ENCODE peak calls at places on chromosomes 16 and 17, in four cellular contexts. I is thoracic aorta; L is CD8-positive, alpha-beta memory T cell; W is GM23338. V is an unnamed sample.
A peak's percentile ranks its signal among the peaks of the same experiment; 100 is the strongest.

GRCh38 chr17:50151937-50152547 is 1.6 kb upstream of the PPP1R9B start:
- DNase-seq in I (no peak), L (peak; percentile 61), W (peak; percentile 96), V (no peak)

GRCh38 chr16:526181-527014 is 1.1 kb upstream of the CAPN15 start:
- DNase-seq in I (no peak), L (no peak), W (peak; percentile 76), V (no peak)

GRCh38 chr16:2095315-2095853 is 40.3 kb downstream of the PKD1 start:
- DNase-seq in I (no peak), L (no peak), W (no peak), V (no peak)

GRCh38 chr17:76732734-76733617 is 4.2 kb downstream of the SRSF2 start:
- DNase-seq in I (no peak), L (no peak), W (no peak), V (no peak)

GRCh38 chr16:69724981-69725479 is 1.3 kb downstream of the NQO1 start:
- DNase-seq in I (no peak), L (no peak), W (peak; percentile 12), V (no peak)

GRCh38 chr16:10964891-10965326 is 20.5 kb downstream of the CLEC16A start:
- DNase-seq in I (no peak), L (no peak), W (no peak), V (no peak)

GRCh38 chr17:16938031-16938430 is 33.9 kb downstream of the TNFRSF13B start:
- DNase-seq in I (no peak), L (no peak), W (no peak), V (no peak)

GRCh38 chr16:7086842-7087616 is 245.6 kb upstream of the RBFOX1 start:
- DNase-seq in I (no peak), L (no peak), W (peak; percentile 41), V (no peak)

GRCh38 chr16:534856-535445 is 7.4 kb downstream of the CAPN15 start:
- DNase-seq in I (no peak), L (no peak), W (no peak), V (no peak)

GRCh38 chr16:23317266-23317661 is 15.2 kb downstream of the SCNN1B start:
- DNase-seq in I (no peak), L (no peak), W (no peak), V (no peak)
- H3K4me1 ChIP-seq in I (no peaks in the 10 kb centered on the region), L (no peaks in the 10 kb centered on the region), W (peaks cover 5% of the 10 kb centered on the region), V (no peaks in the 10 kb centered on the region)

GRCh38 chr17:47731396-47731795 is 1.6 kb upstream of the TBX21 start:
- DNase-seq in I (no peak), L (no peak), W (no peak), V (no peak)
- H3K4me1 ChIP-seq in I (peaks cover 15% of the 10 kb centered on the region), L (peaks cover 49% of the 10 kb centered on the region), W (peaks cover 6% of the 10 kb centered on the region), V (no peaks in the 10 kb centered on the region)

DNA sequence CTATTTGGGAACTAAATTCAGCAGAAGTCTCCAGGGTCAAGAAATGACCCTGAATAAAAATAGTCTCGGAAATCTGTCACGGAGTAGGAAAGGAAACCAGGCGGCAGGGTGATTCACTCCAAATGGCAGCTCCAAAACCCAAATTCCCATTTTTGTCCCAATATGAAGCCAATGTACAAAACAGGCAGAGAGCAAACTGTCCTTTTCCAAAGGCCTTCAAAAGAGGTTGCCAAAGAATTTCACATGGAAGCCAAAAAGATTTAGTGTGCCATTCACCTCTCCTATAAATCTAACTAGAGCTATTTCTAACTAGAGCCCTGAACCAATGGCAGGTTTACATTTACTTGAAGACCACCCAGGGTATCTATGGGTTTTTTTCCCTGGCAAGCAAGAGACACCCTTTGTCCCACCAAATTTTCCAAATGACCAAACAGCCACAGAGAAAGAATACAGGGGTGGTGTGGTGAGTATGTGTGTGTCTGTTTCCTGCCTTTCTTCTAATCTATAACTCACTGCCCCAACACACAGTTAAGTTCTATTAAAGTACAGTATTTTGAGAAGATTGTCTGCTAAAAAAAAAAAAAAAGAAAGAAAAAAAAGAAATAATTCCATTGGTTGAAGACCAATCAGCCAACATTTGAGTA is 6.8 kb downstream of the MYO1D start:
- DNase-seq in I (no peak), L (no peak), W (no peak), V (no peak)
- H3K4me1 ChIP-seq in I (peaks cover 96% of the 10 kb centered on the region), L (no peaks in the 10 kb centered on the region), W (no peaks in the 10 kb centered on the region), V (peaks cover 8% of the 10 kb centered on the region)

GRCh38 chr16:85512716-85513115 is 100.4 kb upstream of the GSE1 start:
- DNase-seq in I (no peak), L (no peak), W (no peak), V (no peak)
- H3K4me1 ChIP-seq in I (peaks cover 30% of the 10 kb centered on the region), L (no peaks in the 10 kb centered on the region), W (no peaks in the 10 kb centered on the region), V (peaks cover 20% of the 10 kb centered on the region)

DNA sequence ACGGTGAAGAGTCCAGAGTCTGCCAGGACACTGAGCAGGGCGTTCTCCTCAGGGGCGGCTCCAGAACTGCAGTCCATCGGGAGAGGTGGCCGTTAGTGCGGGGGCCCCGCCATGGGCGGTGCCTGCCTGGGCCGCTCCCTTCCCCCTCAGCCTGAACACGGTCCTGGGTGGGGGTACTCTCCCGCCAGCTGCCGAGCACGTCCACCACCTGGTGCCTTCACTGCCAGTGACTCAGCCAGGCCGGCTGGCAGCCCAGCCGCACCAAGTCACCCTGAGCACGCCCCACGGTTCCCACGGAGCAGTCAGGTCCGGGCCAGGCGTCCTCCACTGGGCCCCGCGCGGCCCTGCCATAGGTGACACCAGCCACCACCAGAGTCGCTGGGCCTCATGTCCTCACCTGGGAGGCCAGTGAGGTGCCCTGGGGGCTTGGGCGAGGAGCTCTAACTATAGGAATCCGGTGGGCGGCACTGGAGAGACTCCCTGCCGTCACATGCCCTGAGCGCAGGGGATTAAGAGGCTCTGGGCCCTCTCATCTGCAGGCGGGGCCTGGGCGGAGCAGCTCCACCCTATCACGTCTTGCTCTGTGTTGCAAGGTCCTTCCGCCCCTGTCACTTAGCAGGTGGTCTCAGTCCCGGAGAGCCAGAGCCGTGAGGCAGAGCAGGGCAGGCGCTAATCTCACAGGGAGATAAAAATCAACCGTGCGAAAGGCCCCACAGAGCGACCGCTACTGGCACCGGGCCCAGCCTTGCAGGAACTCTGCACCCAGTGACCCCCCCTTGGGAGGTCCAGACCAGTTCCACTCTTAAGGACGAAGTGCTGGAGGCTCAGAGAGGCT is 14.3 kb downstream of the PIEZO1 start:
- DNase-seq in I (no peak), L (peak; percentile 58), W (peak; percentile 70), V (peak; percentile 49)
- H3K4me1 ChIP-seq in I (peaks cover 60% of the 10 kb centered on the region), L (peaks cover 53% of the 10 kb centered on the region), W (peaks cover 37% of the 10 kb centered on the region), V (peaks cover 33% of the 10 kb centered on the region)

DNA sequence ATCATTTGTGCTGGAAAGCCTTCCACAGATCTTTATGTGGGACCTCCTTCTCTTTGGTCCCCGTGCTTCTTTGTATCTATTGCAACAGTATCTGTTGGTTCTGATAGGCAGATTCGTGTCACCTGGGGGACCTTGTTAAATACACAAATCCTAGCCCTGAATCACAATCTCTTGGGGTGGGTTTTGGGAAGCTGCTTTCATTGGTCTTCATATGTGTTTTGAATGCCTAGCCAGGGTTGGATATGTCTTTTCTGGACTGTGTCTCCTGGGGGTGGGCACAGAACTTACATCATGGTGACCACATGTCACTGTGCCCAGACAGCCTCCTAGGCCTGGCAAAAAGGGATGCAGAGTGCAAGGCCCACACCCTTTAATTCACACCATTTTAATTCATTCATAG is 81.0 kb upstream of the HNF1B start:
- DNase-seq in I (no peak), L (no peak), W (no peak), V (no peak)
- H3K4me1 ChIP-seq in I (no peaks in the 10 kb centered on the region), L (no peaks in the 10 kb centered on the region), W (peaks cover 19% of the 10 kb centered on the region), V (peaks cover 34% of the 10 kb centered on the region)

GRCh38 chr17:66351701-66352100 is 49.3 kb downstream of the PRKCA start:
- DNase-seq in I (no peak), L (no peak), W (no peak), V (no peak)
- H3K4me1 ChIP-seq in I (peaks cover 13% of the 10 kb centered on the region), L (peaks cover 43% of the 10 kb centered on the region), W (no peaks in the 10 kb centered on the region), V (peaks cover 19% of the 10 kb centered on the region)

GRCh38 chr16:31000671-31001382 is 9.6 kb downstream of the STX1B start:
- DNase-seq in I (no peak), L (no peak), W (no peak), V (no peak)
- H3K4me1 ChIP-seq in I (peaks cover 32% of the 10 kb centered on the region), L (peaks cover 13% of the 10 kb centered on the region), W (peaks cover 15% of the 10 kb centered on the region), V (peaks cover 46% of the 10 kb centered on the region)

GRCh38 chr17:46143827-46144236 is 49.4 kb downstream of the KANSL1 start:
- DNase-seq in I (no peak), L (no peak), W (no peak), V (no peak)
- H3K4me1 ChIP-seq in I (peaks cover 54% of the 10 kb centered on the region), L (peaks cover 94% of the 10 kb centered on the region), W (peaks cover 67% of the 10 kb centered on the region), V (no peaks in the 10 kb centered on the region)

V was measured in keratinocyte.